ENCODE peak calls at places on chromosomes 11 and 22, in five cellular contexts. One of them, this sample, is unnamed.

GRCh38 chr11:69530278-69531070 is 49.0 kb downstream of the LINC01488 start:
- DNase-seq in endothelial cell: no peak
- DNase-seq in body of pancreas: peak
- DNase-seq in progenitor cell of endocrine pancreas: no peak
- DNase-seq in ovary: no peak
- DNase-seq in this sample: no peak

GRCh38 chr11:28195449-28195848 is 87.3 kb downstream of the METTL15 start:
- DNase-seq in endothelial cell: no peak
- DNase-seq in ovary: no peak
- DNase-seq in body of pancreas: no peak
- DNase-seq in progenitor cell of endocrine pancreas: no peak
- DNase-seq in this sample: no peak

GRCh38 chr11:125376856-125377255 is 119.2 kb downstream of the FEZ1 start:
- DNase-seq in progenitor cell of endocrine pancreas: no peak
- DNase-seq in endothelial cell: no peak
- DNase-seq in body of pancreas: no peak
- DNase-seq in ovary: no peak
- DNase-seq in this sample: no peak

GRCh38 chr22:46571642-46572250 is 34.3 kb upstream of the CELSR1 start:
- DNase-seq in progenitor cell of endocrine pancreas: no peak
- DNase-seq in body of pancreas: no peak
- DNase-seq in endothelial cell: no peak
- DNase-seq in ovary: no peak
- DNase-seq in this sample: no peak

GRCh38 chr11:130527648-130528300 is 79.3 kb downstream of the ADAMTS15 start:
- DNase-seq in ovary: no peak
- DNase-seq in progenitor cell of endocrine pancreas: no peak
- DNase-seq in endothelial cell: peak
- DNase-seq in body of pancreas: no peak
- DNase-seq in this sample: no peak

GRCh38 chr11:14644396-14645246 is 1.0 kb downstream of the PDE3B start:
- DNase-seq in body of pancreas: peak
- DNase-seq in ovary: no peak
- DNase-seq in endothelial cell: peak
- DNase-seq in progenitor cell of endocrine pancreas: peak
- DNase-seq in this sample: no peak

GRCh38 chr11:35541621-35542375 is 16.4 kb upstream of the PAMR1 start:
- DNase-seq in ovary: peak
- DNase-seq in endothelial cell: no peak
- DNase-seq in progenitor cell of endocrine pancreas: no peak
- DNase-seq in body of pancreas: peak
- DNase-seq in this sample: no peak

GRCh38 chr11:94586546-94586945 is 19.4 kb downstream of the PIWIL4 start:
- DNase-seq in progenitor cell of endocrine pancreas: no peak
- DNase-seq in endothelial cell: no peak
- DNase-seq in body of pancreas: no peak
- DNase-seq in ovary: no peak
- DNase-seq in this sample: no peak

GRCh38 chr11:78080818-78081495 is 1.3 kb upstream of the NDUFC2 start:
- DNase-seq in endothelial cell: no peak
- DNase-seq in body of pancreas: no peak
- DNase-seq in progenitor cell of endocrine pancreas: no peak
- DNase-seq in ovary: no peak
- DNase-seq in this sample: no peak

GRCh38 chr22:27107005-27107404 is 449.6 kb downstream of the MIAT start:
- DNase-seq in endothelial cell: no peak
- DNase-seq in ovary: no peak
- DNase-seq in progenitor cell of endocrine pancreas: no peak
- DNase-seq in body of pancreas: no peak
- DNase-seq in this sample: no peak

GRCh38 chr22:35337932-35338331 is 38.2 kb downstream of the TOM1 start:
- DNase-seq in endothelial cell: no peak
- DNase-seq in progenitor cell of endocrine pancreas: no peak
- DNase-seq in ovary: no peak
- DNase-seq in body of pancreas: no peak
- DNase-seq in this sample: no peak

GRCh38 chr22:36406721-36407120 is 19.0 kb upstream of the MYH9 start:
- DNase-seq in ovary: no peak
- DNase-seq in progenitor cell of endocrine pancreas: no peak
- DNase-seq in endothelial cell: no peak
- DNase-seq in body of pancreas: no peak
- DNase-seq in this sample: no peak

GRCh38 chr11:123261345-123262106 is 66.5 kb upstream of the CLMP start:
- DNase-seq in progenitor cell of endocrine pancreas: peak
- DNase-seq in body of pancreas: peak
- DNase-seq in ovary: peak
- DNase-seq in endothelial cell: peak
- DNase-seq in this sample: peak

GRCh38 chr11:100902454-100903141 is 215.5 kb downstream of the ARHGAP42 start:
- DNase-seq in body of pancreas: peak
- DNase-seq in ovary: no peak
- DNase-seq in progenitor cell of endocrine pancreas: no peak
- DNase-seq in endothelial cell: no peak
- DNase-seq in this sample: no peak

GRCh38 chr11:16280256-16280682 is 76.1 kb downstream of the SOX6 start:
- DNase-seq in progenitor cell of endocrine pancreas: no peak
- DNase-seq in body of pancreas: no peak
- DNase-seq in endothelial cell: no peak
- DNase-seq in ovary: no peak
- DNase-seq in this sample: no peak

GRCh38 chr11:45071232-45071631 is 75.2 kb upstream of the PRDM11 start:
- DNase-seq in body of pancreas: no peak
- DNase-seq in endothelial cell: no peak
- DNase-seq in ovary: no peak
- DNase-seq in progenitor cell of endocrine pancreas: no peak
- DNase-seq in this sample: no peak

GRCh38 chr11:94938399-94939055 is 34.8 kb downstream of the CWC15 start:
- DNase-seq in progenitor cell of endocrine pancreas: no peak
- DNase-seq in ovary: no peak
- DNase-seq in body of pancreas: peak
- DNase-seq in endothelial cell: no peak
- DNase-seq in this sample: no peak

GRCh38 chr22:44067901-44068300 is 43.8 kb downstream of the PARVB start:
- DNase-seq in ovary: no peak
- DNase-seq in endothelial cell: peak
- DNase-seq in progenitor cell of endocrine pancreas: no peak
- DNase-seq in body of pancreas: no peak
- DNase-seq in this sample: no peak

GRCh38 chr11:2892215-2893020 is 6.8 kb upstream of the CDKN1C start:
- DNase-seq in progenitor cell of endocrine pancreas: peak
- DNase-seq in endothelial cell: peak
- DNase-seq in body of pancreas: no peak
- DNase-seq in ovary: peak
- DNase-seq in this sample: no peak

GRCh38 chr22:39492186-39492585 is 9.9 kb upstream of the MIEF1 start:
- DNase-seq in endothelial cell: no peak
- DNase-seq in body of pancreas: no peak
- DNase-seq in ovary: no peak
- DNase-seq in progenitor cell of endocrine pancreas: no peak
- DNase-seq in this sample: no peak

GRCh38 chr11:31110825-31111224 is 258.7 kb downstream of the DCDC1 start:
- DNase-seq in body of pancreas: no peak
- DNase-seq in ovary: no peak
- DNase-seq in endothelial cell: no peak
- DNase-seq in progenitor cell of endocrine pancreas: no peak
- DNase-seq in this sample: no peak

GRCh38 chr11:47215366-47215925 is 672 bp downstream of the DDB2 start:
- DNase-seq in progenitor cell of endocrine pancreas: no peak
- DNase-seq in ovary: no peak
- DNase-seq in endothelial cell: no peak
- DNase-seq in body of pancreas: no peak
- DNase-seq in this sample: no peak

GRCh38 chr11:36350137-36350513 is 54.0 kb downstream of the PRR5L start:
- DNase-seq in ovary: no peak
- DNase-seq in body of pancreas: no peak
- DNase-seq in progenitor cell of endocrine pancreas: no peak
- DNase-seq in endothelial cell: no peak
- DNase-seq in this sample: no peak

GRCh38 chr11:119338318-119338890 is 2.3 kb downstream of the C1QTNF5 start:
- DNase-seq in progenitor cell of endocrine pancreas: peak
- DNase-seq in body of pancreas: peak
- DNase-seq in endothelial cell: peak
- DNase-seq in ovary: peak
- DNase-seq in this sample: no peak

GRCh38 chr11:30143098-30143705 is 87.6 kb upstream of the FSHB start:
- DNase-seq in body of pancreas: no peak
- DNase-seq in ovary: no peak
- DNase-seq in progenitor cell of endocrine pancreas: peak
- DNase-seq in endothelial cell: peak
- DNase-seq in this sample: no peak

GRCh38 chr11:73239111-73239521 is 21.0 kb downstream of the P2RY2 start:
- DNase-seq in endothelial cell: no peak
- DNase-seq in ovary: no peak
- DNase-seq in progenitor cell of endocrine pancreas: no peak
- DNase-seq in body of pancreas: no peak
- DNase-seq in this sample: no peak

GRCh38 chr11:85076535-85077330 is 550.4 kb downstream of the DLG2 start:
- DNase-seq in body of pancreas: no peak
- DNase-seq in endothelial cell: no peak
- DNase-seq in ovary: no peak
- DNase-seq in progenitor cell of endocrine pancreas: no peak
- DNase-seq in this sample: no peak

GRCh38 chr22:45450931-45451651 is 37.6 kb downstream of the RIBC2 start:
- DNase-seq in endothelial cell: no peak
- DNase-seq in body of pancreas: peak
- DNase-seq in ovary: peak
- DNase-seq in progenitor cell of endocrine pancreas: no peak
- DNase-seq in this sample: no peak

GRCh38 chr11:112837162-112837826 is 123.9 kb upstream of the NCAM1 start:
- DNase-seq in body of pancreas: peak
- DNase-seq in progenitor cell of endocrine pancreas: no peak
- DNase-seq in endothelial cell: peak
- DNase-seq in ovary: no peak
- DNase-seq in this sample: no peak
- TF ChIP-seq CTCF in body of pancreas: no peak
- TF ChIP-seq CTCF in progenitor cell of endocrine pancreas: no peak
- TF ChIP-seq CTCF in endothelial cell: no peak
- TF ChIP-seq CTCF in ovary: no peak
- TF ChIP-seq CTCF in this sample: no peak

DNA sequence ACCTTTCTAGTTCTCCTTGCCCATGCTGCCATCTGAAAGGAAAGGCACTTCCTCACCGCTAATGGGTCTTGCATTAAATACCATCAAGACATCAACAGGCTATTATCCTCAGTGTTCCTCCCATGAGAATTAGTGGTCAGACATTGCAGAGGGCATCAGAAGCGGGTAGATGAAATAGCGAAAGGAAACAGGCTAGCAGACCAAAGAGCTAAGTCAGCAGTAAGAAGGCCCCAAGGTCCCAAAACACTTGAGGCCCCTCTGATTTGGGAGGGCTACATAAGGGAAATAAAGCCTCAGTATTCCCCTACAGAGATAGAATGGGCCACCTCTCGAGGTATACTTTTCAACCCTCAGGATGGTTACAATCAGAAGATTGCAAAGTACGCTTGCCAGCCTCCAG is 12.9 kb downstream of the KCNJ11 start:
- DNase-seq in progenitor cell of endocrine pancreas: no peak
- DNase-seq in endothelial cell: no peak
- DNase-seq in ovary: no peak
- DNase-seq in body of pancreas: no peak
- DNase-seq in this sample: no peak
- TF ChIP-seq CTCF in progenitor cell of endocrine pancreas: no peak
- TF ChIP-seq CTCF in endothelial cell: no peak
- TF ChIP-seq CTCF in ovary: no peak
- TF ChIP-seq CTCF in body of pancreas: no peak
- TF ChIP-seq CTCF in this sample: no peak

GRCh38 chr11:63749624-63750023 is 19.0 kb downstream of the ZFTA start:
- DNase-seq in endothelial cell: no peak
- DNase-seq in progenitor cell of endocrine pancreas: no peak
- DNase-seq in ovary: no peak
- DNase-seq in body of pancreas: no peak
- DNase-seq in this sample: no peak

GRCh38 chr11:63747006-63747405 is 21.6 kb downstream of the ZFTA start:
- DNase-seq in body of pancreas: no peak
- DNase-seq in ovary: no peak
- DNase-seq in progenitor cell of endocrine pancreas: no peak
- DNase-seq in endothelial cell: no peak
- DNase-seq in this sample: no peak

GRCh38 chr11:63745304-63746170 is 23.0 kb downstream of the ZFTA start:
- DNase-seq in body of pancreas: no peak
- DNase-seq in ovary: no peak
- DNase-seq in endothelial cell: no peak
- DNase-seq in progenitor cell of endocrine pancreas: no peak
- DNase-seq in this sample: no peak
- TF ChIP-seq CTCF in body of pancreas: peak
- TF ChIP-seq CTCF in ovary: no peak
- TF ChIP-seq CTCF in endothelial cell: no peak
- TF ChIP-seq CTCF in progenitor cell of endocrine pancreas: no peak
- TF ChIP-seq CTCF in this sample: no peak

GRCh38 chr11:74592441-74593362 is at the start of gene POLD3:
- DNase-seq in progenitor cell of endocrine pancreas: peak
- DNase-seq in body of pancreas: peak
- DNase-seq in ovary: peak
- DNase-seq in endothelial cell: peak
- DNase-seq in this sample: peak
- TF ChIP-seq CTCF in progenitor cell of endocrine pancreas: no peak
- TF ChIP-seq CTCF in body of pancreas: no peak
- TF ChIP-seq CTCF in ovary: no peak
- TF ChIP-seq CTCF in endothelial cell: no peak
- TF ChIP-seq CTCF in this sample: no peak

This sample was measured in omental fat pad.